ENCODE peak calls at places on chromosome 5, in seven cellular contexts. G is Calu3, X is RWPE1, N is transverse colon, C is MM.1S, A is fibroblast of pulmonary artery, E is BJ. S is an unnamed sample.

GRCh38 chr5:168877132-168877895 is 298.1 kb upstream of the PANK3 start:
- DNase-seq in C (peak), E (no peak), G (no peak), A (no peak), N (no peak), X (no peak), S (no peak)

GRCh38 chr5:173736923-173737412 is 120.5 kb upstream of the BOD1 start:
- DNase-seq in G (peak), X (no peak), C (no peak), A (no peak), E (no peak), N (peak), S (peak)

GRCh38 chr5:77029376-77029885 is 773 bp upstream of the AGGF1 start:
- DNase-seq in G (no peak), N (no peak), E (no peak), A (no peak), X (no peak), C (no peak), S (no peak)

GRCh38 chr5:169805527-169805934 is 168.5 kb downstream of the DOCK2 start:
- DNase-seq in X (no peak), G (no peak), A (peak), E (no peak), C (no peak), N (no peak), S (peak)

GRCh38 chr5:140840978-140841962 is at the start of gene PCDHA8:
- DNase-seq in A (no peak), N (no peak), E (no peak), C (peak), X (peak), G (no peak), S (no peak)

GRCh38 chr5:173933901-173934300 is 45.8 kb downstream of the CPEB4 start:
- DNase-seq in N (no peak), X (no peak), G (no peak), C (no peak), A (no peak), E (no peak), S (no peak)

GRCh38 chr5:174503461-174504265 is 220.7 kb upstream of the MSX2 start:
- DNase-seq in N (peak), X (peak), C (no peak), A (peak), E (peak), G (peak), S (no peak)

GRCh38 chr5:151082976-151083651 is 2.3 kb upstream of the TNIP1 start:
- DNase-seq in C (peak), A (no peak), X (peak), G (peak), N (peak), E (no peak), S (no peak)

GRCh38 chr5:80210014-80210413 is 45.8 kb downstream of the SERINC5 start:
- DNase-seq in N (no peak), X (no peak), E (no peak), G (no peak), A (no peak), C (no peak), S (no peak)

GRCh38 chr5:143550985-143551630 is 147.6 kb upstream of the NR3C1 start:
- DNase-seq in X (no peak), E (no peak), N (no peak), G (no peak), A (no peak), C (no peak), S (no peak)

GRCh38 chr5:95840969-95841368 is 18.4 kb upstream of the GLRX start:
- DNase-seq in G (no peak), X (no peak), A (no peak), N (no peak), E (no peak), C (no peak), S (no peak)

GRCh38 chr5:140038373-140038957 is 4.6 kb downstream of the NRG2 start:
- DNase-seq in X (peak), E (no peak), G (no peak), C (peak), A (peak), N (no peak), S (peak)

GRCh38 chr5:127685662-127686061 is 17.5 kb upstream of the CCDC192 start:
- DNase-seq in X (no peak), C (no peak), G (no peak), N (no peak), E (no peak), A (peak), S (no peak)

GRCh38 chr5:67875637-67876036 is 339.9 kb upstream of the PIK3R1 start:
- DNase-seq in X (no peak), E (peak), A (no peak), C (no peak), G (no peak), N (no peak), S (no peak)

GRCh38 chr5:51382508-51382758 is 815 bp upstream of the ISL1 start:
- DNase-seq in A (no peak), E (no peak), G (peak), N (no peak), C (no peak), X (no peak), S (no peak)

GRCh38 chr5:159402871-159403270 is 72.6 kb upstream of the IL12B start:
- DNase-seq in A (no peak), C (no peak), E (no peak), G (no peak), X (no peak), N (no peak), S (no peak)

GRCh38 chr5:134127376-134127861 is 12.9 kb downstream of the TCF7 start:
- DNase-seq in X (no peak), N (no peak), A (peak), E (no peak), C (no peak), G (no peak), S (peak)

GRCh38 chr5:52692039-52692438 is 95.7 kb upstream of the ITGA1 start:
- DNase-seq in X (no peak), C (no peak), G (no peak), N (no peak), E (peak), A (peak), S (no peak)

GRCh38 chr5:91312698-91313097 is 70.4 kb downstream of the ARRDC3 start:
- DNase-seq in N (no peak), C (no peak), X (no peak), A (peak), G (no peak), E (no peak), S (no peak)

GRCh38 chr5:114123654-114124053 is 238.2 kb upstream of the KCNN2 start:
- DNase-seq in G (no peak), X (no peak), A (no peak), N (no peak), C (no peak), E (no peak), S (no peak)

GRCh38 chr5:181566-181965 is 9.7 kb upstream of the LRRC14B start:
- DNase-seq in N (no peak), C (no peak), G (no peak), A (no peak), X (no peak), E (no peak), S (no peak)

GRCh38 chr5:13591621-13592020 is 352.9 kb downstream of the DNAH5 start:
- DNase-seq in X (peak), E (no peak), A (peak), G (peak), N (no peak), C (no peak), S (no peak)

GRCh38 chr5:83922699-83923098 is 202.0 kb upstream of the HAPLN1 start:
- DNase-seq in G (no peak), C (no peak), X (no peak), A (no peak), N (no peak), E (no peak), S (no peak)

GRCh38 chr5:31783762-31784161 is 144.8 kb downstream of the PDZD2 start:
- DNase-seq in G (no peak), E (no peak), N (no peak), A (no peak), C (no peak), X (no peak), S (no peak)

GRCh38 chr5:65262094-65262493 is 219.6 kb downstream of the ADAMTS6 start:
- DNase-seq in N (no peak), E (no peak), A (peak), X (no peak), C (no peak), G (no peak), S (no peak)

GRCh38 chr5:59799668-59800374 is 93.7 kb downstream of the PDE4D start:
- DNase-seq in N (no peak), A (peak), G (peak), E (no peak), C (peak), X (peak), S (peak)

GRCh38 chr5:126003309-126003708 is 419.9 kb upstream of the GRAMD2B start:
- DNase-seq in E (peak), N (no peak), X (no peak), G (no peak), A (peak), C (no peak), S (no peak)

GRCh38 chr5:156402387-156402921 is 75.5 kb downstream of the SGCD start:
- DNase-seq in N (peak), X (peak), E (no peak), A (no peak), C (peak), G (no peak), S (peak)

GRCh38 chr5:103256178-103256577 is 2.4 kb upstream of the MACIR start:
- DNase-seq in A (no peak), N (no peak), C (no peak), X (no peak), G (no peak), E (no peak), S (no peak)

GRCh38 chr5:113057437-113058052 is 80.9 kb downstream of the DCP2 start:
- DNase-seq in C (no peak), X (no peak), A (no peak), E (no peak), G (no peak), N (no peak), S (no peak)

GRCh38 chr5:146448783-146449519 is 1.8 kb downstream of the TCERG1 start:
- DNase-seq in C (no peak), N (no peak), X (no peak), E (no peak), G (no peak), A (no peak), S (no peak)

GRCh38 chr5:65209341-65209740 is 272.4 kb downstream of the ADAMTS6 start:
- DNase-seq in N (no peak), C (no peak), X (peak), G (no peak), E (peak), A (peak), S (no peak)

GRCh38 chr5:138914338-138914737 is 39.2 kb upstream of the LRRTM2 start:
- DNase-seq in G (no peak), N (no peak), X (no peak), A (no peak), C (no peak), E (no peak), S (no peak)

GRCh38 chr5:15791859-15792258 is 291.9 kb downstream of the FBXL7 start:
- DNase-seq in X (no peak), C (no peak), A (no peak), G (no peak), N (no peak), E (peak), S (no peak)

GRCh38 chr5:15797116-15797515 is 297.1 kb downstream of the FBXL7 start:
- DNase-seq in C (no peak), E (no peak), A (no peak), N (no peak), G (no peak), X (no peak), S (no peak)

GRCh38 chr5:15796557-15796956 is 296.6 kb downstream of the FBXL7 start:
- DNase-seq in E (no peak), N (no peak), C (no peak), X (no peak), G (no peak), A (no peak), S (no peak)

GRCh38 chr5:15796096-15796495 is 296.1 kb downstream of the FBXL7 start:
- DNase-seq in A (no peak), E (no peak), X (no peak), C (no peak), G (no peak), N (no peak), S (no peak)

GRCh38 chr5:15794117-15794985 is 294.4 kb downstream of the FBXL7 start:
- DNase-seq in A (peak), G (no peak), E (no peak), N (no peak), X (no peak), C (peak), S (no peak)
- TF ChIP-seq CTCF in A (peak), G (no peak), E (peak), N (no peak), X (peak), C (peak), S (no peak)

DNA sequence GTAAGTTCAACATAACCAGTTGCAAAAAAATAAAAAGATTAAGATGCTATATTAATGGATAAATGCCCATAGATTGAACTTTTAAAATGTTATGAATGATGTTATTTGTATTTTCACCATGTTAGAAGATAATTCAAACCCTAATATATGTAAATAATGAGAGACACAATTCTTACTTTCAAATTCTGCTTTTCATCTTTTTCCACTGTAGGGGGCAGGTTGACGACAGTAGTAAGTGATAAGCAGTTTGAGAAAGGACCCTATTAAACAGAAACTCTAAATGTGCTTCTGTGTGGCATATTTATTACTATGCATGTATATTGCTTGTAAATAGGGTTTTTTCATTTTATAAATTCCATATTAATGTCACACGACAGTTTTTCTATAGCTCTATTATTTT is 591.1 kb downstream of the SEMA5A start:
- DNase-seq in G (no peak), X (no peak), E (no peak), N (no peak), A (no peak), C (no peak), S (no peak)
- TF ChIP-seq CTCF in G (no peak), X (no peak), E (no peak), N (no peak), A (peak), C (no peak), S (no peak)

GRCh38 chr5:179294891-179295777 is 50.1 kb downstream of the ADAMTS2 start:
- DNase-seq in G (no peak), N (no peak), A (peak), X (no peak), E (no peak), C (no peak), S (no peak)
- TF ChIP-seq CTCF in G (no peak), N (no peak), A (no peak), X (no peak), E (peak), C (no peak), S (no peak)

DNA sequence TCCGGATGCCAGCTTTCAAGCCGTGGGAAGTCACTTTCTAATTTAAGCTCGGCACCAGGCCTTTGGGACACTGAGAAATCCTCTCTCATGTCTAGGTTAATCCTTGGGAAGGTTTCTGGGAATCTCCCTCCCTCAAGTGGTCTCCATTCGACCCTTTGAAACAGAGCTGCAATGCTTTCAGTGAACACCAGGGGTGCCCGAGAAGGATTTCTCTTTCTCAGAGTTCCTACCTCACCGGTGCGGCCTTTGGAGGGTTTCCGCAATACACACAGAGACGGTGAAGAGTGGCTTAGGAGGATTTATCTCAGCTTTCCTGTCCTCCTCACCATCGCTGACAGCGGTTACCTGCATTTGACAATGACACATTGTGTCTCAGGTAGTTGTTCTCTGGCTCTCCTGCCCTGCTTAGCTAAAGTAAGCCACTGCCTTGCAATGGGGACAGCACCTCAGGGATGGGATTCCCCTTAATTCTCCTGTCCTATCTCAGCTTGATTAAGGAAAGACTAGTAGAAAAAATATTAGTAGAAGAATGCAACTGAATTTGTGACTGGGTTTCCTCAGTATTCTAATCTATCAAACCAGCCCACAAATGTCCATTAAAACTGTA is 180.6 kb downstream of the GABRG2 start:
- DNase-seq in N (no peak), G (no peak), A (no peak), C (no peak), E (no peak), X (peak), S (no peak)
- TF ChIP-seq CTCF in N (peak), G (peak), A (peak), C (peak), E (no peak), X (peak), S (no peak)

GRCh38 chr5:89283758-89284493 is 400.9 kb upstream of the MEF2C start:
- DNase-seq in N (no peak), G (no peak), X (no peak), E (no peak), A (no peak), C (no peak), S (no peak)
- TF ChIP-seq CTCF in N (no peak), G (no peak), X (no peak), E (no peak), A (peak), C (peak), S (no peak)

DNA sequence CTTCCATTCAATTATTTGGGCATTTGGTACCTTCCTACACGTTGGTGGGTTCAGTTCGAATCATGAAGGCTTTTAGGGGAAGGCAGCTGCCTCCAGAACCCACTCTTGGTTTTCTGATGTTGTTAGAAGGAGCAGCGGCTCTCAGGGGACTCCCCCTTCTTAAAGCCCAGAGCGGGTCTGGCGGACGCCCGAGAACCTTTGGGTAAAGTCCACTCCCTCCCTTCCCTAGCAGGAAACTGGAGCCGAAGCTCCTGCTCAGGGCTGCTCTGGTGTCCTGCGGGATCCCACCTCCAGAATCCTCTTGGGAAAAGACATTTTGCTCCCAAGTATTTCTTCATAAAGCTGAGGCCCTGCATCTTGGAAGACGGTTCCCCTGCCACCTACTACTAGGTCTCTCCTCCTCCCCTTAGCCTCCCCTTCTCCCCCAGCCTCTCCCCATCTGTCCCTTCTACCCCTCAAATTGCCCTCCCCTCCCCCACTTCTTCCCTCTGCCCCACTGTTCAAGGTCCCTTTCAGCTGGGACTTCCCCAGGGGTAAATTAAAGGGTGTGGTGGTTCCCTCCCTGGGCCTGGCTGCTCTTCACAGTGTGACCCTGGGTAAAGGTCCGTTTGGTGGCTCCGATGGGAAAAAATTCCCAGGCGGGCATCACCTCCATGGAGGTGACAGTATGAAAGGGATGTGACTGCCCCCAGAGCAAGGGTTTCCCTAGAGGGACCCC is 9.3 kb downstream of the IRX4 start:
- DNase-seq in C (no peak), N (peak), X (no peak), E (no peak), A (no peak), G (no peak), S (no peak)
- TF ChIP-seq CTCF in C (no peak), N (no peak), X (no peak), E (no peak), A (no peak), G (no peak), S (no peak)

DNA sequence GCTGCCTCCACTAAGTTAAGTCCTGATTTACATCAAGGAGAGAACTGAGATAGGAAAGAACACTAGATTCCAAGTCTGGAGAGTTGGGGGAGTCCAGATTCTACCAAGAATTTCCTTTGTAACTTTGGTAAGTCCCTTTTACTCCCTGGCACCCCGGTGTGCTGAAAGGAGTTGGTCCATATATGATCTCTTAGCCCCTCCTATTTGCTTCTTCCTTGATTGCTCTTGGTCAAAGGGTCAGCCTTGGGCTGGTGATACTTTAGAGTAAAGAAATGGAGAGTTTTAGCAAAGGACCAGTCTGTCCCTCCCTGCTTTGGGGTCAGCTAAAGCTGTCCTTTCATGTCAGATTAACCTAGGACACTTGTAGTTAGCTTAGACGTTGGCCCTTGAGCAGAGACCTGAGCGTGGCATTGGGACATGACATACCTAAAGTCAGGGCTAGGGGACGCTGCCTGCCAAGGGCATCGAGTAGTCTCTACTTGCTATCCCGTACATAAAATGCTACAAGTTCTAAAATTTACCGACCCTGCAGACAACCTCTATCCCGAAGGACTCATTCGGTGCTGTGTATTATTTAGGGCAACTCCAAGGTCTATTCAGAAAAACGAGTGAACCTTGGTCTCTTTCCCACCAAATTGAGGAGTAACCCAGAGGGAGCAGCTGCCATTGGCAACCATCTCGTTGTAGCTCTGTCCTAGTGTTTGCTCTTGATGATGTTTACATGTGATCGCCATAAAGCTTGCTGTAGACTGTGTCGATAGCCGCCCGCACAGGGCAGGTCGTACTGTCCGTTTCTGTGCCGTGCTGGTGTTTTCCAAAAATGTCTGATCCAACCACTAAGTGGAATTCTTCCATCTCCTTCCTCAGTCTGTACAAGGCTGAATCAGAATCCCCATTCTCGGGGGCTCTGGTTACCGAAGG is 94.3 kb downstream of the PDE6A start:
- DNase-seq in A (no peak), C (no peak), G (no peak), E (no peak), X (no peak), N (peak), S (no peak)
- TF ChIP-seq CTCF in A (no peak), C (no peak), G (no peak), E (no peak), X (no peak), N (peak), S (no peak)

GRCh38 chr5:69265931-69266330 is 31.2 kb downstream of the CDK7 start:
- DNase-seq in G (peak), N (no peak), A (no peak), C (no peak), X (no peak), E (no peak), S (no peak)
- TF ChIP-seq CTCF in G (no peak), N (no peak), A (peak), C (peak), X (peak), E (peak), S (peak)